ENCODE peak calls at places on chromosomes 3 and 15, in eight cellular contexts. One of them, this sample, is unnamed.

GRCh38 chr3:123584284-123584987 is 417 bp downstream of the HACD2 start:
- DNase-seq in NCI-H1105 treated with DMSO at 0.1 percent for 48 hours: peak
- DNase-seq in islet precursor cell: no peak
- DNase-seq in NCI-H146: peak
- DNase-seq in stimulated activated CD4-positive, alpha-beta T cell treated with anti-CD3 and anti-CD28 coated beads, Interleukin-15, amount 100 ng/mL, for 48 hours: no peak
- DNase-seq in HL-60: no peak
- DNase-seq in HFFc6: no peak
- DNase-seq in AG10803: no peak
- DNase-seq in this sample: peak

GRCh38 chr3:44208568-44208967 is 33.1 kb upstream of the TOPAZ1 start:
- DNase-seq in NCI-H1105 treated with DMSO at 0.1 percent for 48 hours: no peak
- DNase-seq in islet precursor cell: no peak
- DNase-seq in NCI-H146: no peak
- DNase-seq in stimulated activated CD4-positive, alpha-beta T cell treated with anti-CD3 and anti-CD28 coated beads, Interleukin-15, amount 100 ng/mL, for 48 hours: no peak
- DNase-seq in HL-60: no peak
- DNase-seq in HFFc6: no peak
- DNase-seq in AG10803: no peak
- DNase-seq in this sample: no peak

GRCh38 chr15:89531796-89532537 is 35.6 kb upstream of the RHCG start:
- DNase-seq in NCI-H1105 treated with DMSO at 0.1 percent for 48 hours: no peak
- DNase-seq in islet precursor cell: peak
- DNase-seq in NCI-H146: no peak
- DNase-seq in stimulated activated CD4-positive, alpha-beta T cell treated with anti-CD3 and anti-CD28 coated beads, Interleukin-15, amount 100 ng/mL, for 48 hours: no peak
- DNase-seq in HL-60: no peak
- DNase-seq in HFFc6: no peak
- DNase-seq in AG10803: no peak
- DNase-seq in this sample: no peak

GRCh38 chr3:5012398-5012797 is 33.2 kb downstream of the BHLHE40 start:
- DNase-seq in NCI-H1105 treated with DMSO at 0.1 percent for 48 hours: no peak
- DNase-seq in islet precursor cell: no peak
- DNase-seq in NCI-H146: no peak
- DNase-seq in stimulated activated CD4-positive, alpha-beta T cell treated with anti-CD3 and anti-CD28 coated beads, Interleukin-15, amount 100 ng/mL, for 48 hours: no peak
- DNase-seq in HL-60: no peak
- DNase-seq in HFFc6: no peak
- DNase-seq in AG10803: no peak
- DNase-seq in this sample: no peak

GRCh38 chr3:8987673-8988655 is 24.7 kb upstream of the RAD18 start:
- DNase-seq in NCI-H1105 treated with DMSO at 0.1 percent for 48 hours: no peak
- DNase-seq in islet precursor cell: peak
- DNase-seq in NCI-H146: peak
- DNase-seq in stimulated activated CD4-positive, alpha-beta T cell treated with anti-CD3 and anti-CD28 coated beads, Interleukin-15, amount 100 ng/mL, for 48 hours: no peak
- DNase-seq in HL-60: peak
- DNase-seq in HFFc6: peak
- DNase-seq in AG10803: peak
- DNase-seq in this sample: peak

GRCh38 chr15:78930577-78931388 is 14.1 kb downstream of the CTSH start:
- DNase-seq in NCI-H1105 treated with DMSO at 0.1 percent for 48 hours: no peak
- DNase-seq in islet precursor cell: peak
- DNase-seq in NCI-H146: no peak
- DNase-seq in stimulated activated CD4-positive, alpha-beta T cell treated with anti-CD3 and anti-CD28 coated beads, Interleukin-15, amount 100 ng/mL, for 48 hours: no peak
- DNase-seq in HL-60: no peak
- DNase-seq in HFFc6: peak
- DNase-seq in AG10803: peak
- DNase-seq in this sample: peak

GRCh38 chr15:27990411-27991338 is 108.4 kb downstream of the OCA2 start:
- DNase-seq in NCI-H1105 treated with DMSO at 0.1 percent for 48 hours: peak
- DNase-seq in islet precursor cell: no peak
- DNase-seq in NCI-H146: no peak
- DNase-seq in stimulated activated CD4-positive, alpha-beta T cell treated with anti-CD3 and anti-CD28 coated beads, Interleukin-15, amount 100 ng/mL, for 48 hours: no peak
- DNase-seq in HL-60: no peak
- DNase-seq in HFFc6: no peak
- DNase-seq in AG10803: no peak
- DNase-seq in this sample: no peak

GRCh38 chr15:71974211-71974610 is 143.7 kb downstream of the MYO9A start:
- DNase-seq in NCI-H1105 treated with DMSO at 0.1 percent for 48 hours: no peak
- DNase-seq in islet precursor cell: no peak
- DNase-seq in NCI-H146: no peak
- DNase-seq in stimulated activated CD4-positive, alpha-beta T cell treated with anti-CD3 and anti-CD28 coated beads, Interleukin-15, amount 100 ng/mL, for 48 hours: no peak
- DNase-seq in HL-60: no peak
- DNase-seq in HFFc6: no peak
- DNase-seq in AG10803: no peak
- DNase-seq in this sample: no peak

GRCh38 chr3:134364936-134365765 is 9.1 kb downstream of the AMOTL2 start:
- DNase-seq in NCI-H1105 treated with DMSO at 0.1 percent for 48 hours: no peak
- DNase-seq in islet precursor cell: peak
- DNase-seq in NCI-H146: no peak
- DNase-seq in stimulated activated CD4-positive, alpha-beta T cell treated with anti-CD3 and anti-CD28 coated beads, Interleukin-15, amount 100 ng/mL, for 48 hours: no peak
- DNase-seq in HL-60: no peak
- DNase-seq in HFFc6: peak
- DNase-seq in AG10803: peak
- DNase-seq in this sample: no peak

GRCh38 chr15:24955549-24955929 is 752 bp downstream of the SNRPN start:
- DNase-seq in NCI-H1105 treated with DMSO at 0.1 percent for 48 hours: no peak
- DNase-seq in islet precursor cell: no peak
- DNase-seq in NCI-H146: peak
- DNase-seq in stimulated activated CD4-positive, alpha-beta T cell treated with anti-CD3 and anti-CD28 coated beads, Interleukin-15, amount 100 ng/mL, for 48 hours: no peak
- DNase-seq in HL-60: no peak
- DNase-seq in HFFc6: no peak
- DNase-seq in AG10803: no peak
- DNase-seq in this sample: peak

GRCh38 chr3:50237133-50237651 is 1.2 kb downstream of the GNAI2 start:
- DNase-seq in NCI-H1105 treated with DMSO at 0.1 percent for 48 hours: no peak
- DNase-seq in islet precursor cell: peak
- DNase-seq in NCI-H146: peak
- DNase-seq in stimulated activated CD4-positive, alpha-beta T cell treated with anti-CD3 and anti-CD28 coated beads, Interleukin-15, amount 100 ng/mL, for 48 hours: no peak
- DNase-seq in HL-60: no peak
- DNase-seq in HFFc6: no peak
- DNase-seq in AG10803: peak
- DNase-seq in this sample: peak

GRCh38 chr3:193701896-193702644 is 109.1 kb downstream of the OPA1 start:
- DNase-seq in NCI-H1105 treated with DMSO at 0.1 percent for 48 hours: no peak
- DNase-seq in islet precursor cell: no peak
- DNase-seq in NCI-H146: no peak
- DNase-seq in stimulated activated CD4-positive, alpha-beta T cell treated with anti-CD3 and anti-CD28 coated beads, Interleukin-15, amount 100 ng/mL, for 48 hours: no peak
- DNase-seq in HL-60: no peak
- DNase-seq in HFFc6: no peak
- DNase-seq in AG10803: peak
- DNase-seq in this sample: peak

GRCh38 chr3:60673123-60673522 is 578.1 kb downstream of the FHIT start:
- DNase-seq in NCI-H1105 treated with DMSO at 0.1 percent for 48 hours: no peak
- DNase-seq in islet precursor cell: no peak
- DNase-seq in NCI-H146: no peak
- DNase-seq in stimulated activated CD4-positive, alpha-beta T cell treated with anti-CD3 and anti-CD28 coated beads, Interleukin-15, amount 100 ng/mL, for 48 hours: no peak
- DNase-seq in HL-60: no peak
- DNase-seq in HFFc6: no peak
- DNase-seq in AG10803: no peak
- DNase-seq in this sample: no peak